ENCODE peak calls at places on chromosomes 2 and 18, in eight cellular contexts. One of them, this sample, is unnamed.

GRCh38 chr2:41736105-41736567 is 311.7 kb upstream of the PKDCC start:
- DNase-seq in NCI-H2081: no peak
- DNase-seq in glutamatergic neuron: no peak
- DNase-seq in GM10248: no peak
- DNase-seq in psoas muscle: no peak
- DNase-seq in stimulated activated CD4-positive, alpha-beta T cell treated with anti-CD3 and anti-CD28 coated beads, TNF-alpha, amount 100 ng/mL, for 4 hours: no peak
- DNase-seq in activated T-helper 1 cell treated with anti-CD3 and anti-CD28 coated beads, Interleukin-12 subunit alpha, Interleukin-12 subunit beta, Interleukin-2, Interleukin-4 antibody, amounts not matched to agents 30 ng/mL and 10 ng/mL and 1 ng/mL, durations not matched to agents 14 hours and 24 hours and 36 hours: no peak
- DNase-seq in GM23248: peak
- DNase-seq in this sample: no peak

GRCh38 chr2:150809083-150809482 is 321.6 kb upstream of the RND3 start:
- DNase-seq in stimulated activated CD4-positive, alpha-beta T cell treated with anti-CD3 and anti-CD28 coated beads, TNF-alpha, amount 100 ng/mL, for 4 hours: no peak
- DNase-seq in GM10248: no peak
- DNase-seq in NCI-H2081: no peak
- DNase-seq in GM23248: no peak
- DNase-seq in glutamatergic neuron: peak
- DNase-seq in activated T-helper 1 cell treated with anti-CD3 and anti-CD28 coated beads, Interleukin-12 subunit alpha, Interleukin-12 subunit beta, Interleukin-2, Interleukin-4 antibody, amounts not matched to agents 30 ng/mL and 10 ng/mL and 1 ng/mL, durations not matched to agents 14 hours and 24 hours and 36 hours: no peak
- DNase-seq in psoas muscle: no peak
- DNase-seq in this sample: no peak

GRCh38 chr18:47931707-47932103 is 1.2 kb upstream of the SMAD2 start:
- DNase-seq in NCI-H2081: no peak
- DNase-seq in glutamatergic neuron: no peak
- DNase-seq in GM23248: peak
- DNase-seq in psoas muscle: no peak
- DNase-seq in activated T-helper 1 cell treated with anti-CD3 and anti-CD28 coated beads, Interleukin-12 subunit alpha, Interleukin-12 subunit beta, Interleukin-2, Interleukin-4 antibody, amounts not matched to agents 30 ng/mL and 10 ng/mL and 1 ng/mL, durations not matched to agents 14 hours and 24 hours and 36 hours: no peak
- DNase-seq in GM10248: no peak
- DNase-seq in stimulated activated CD4-positive, alpha-beta T cell treated with anti-CD3 and anti-CD28 coated beads, TNF-alpha, amount 100 ng/mL, for 4 hours: peak
- DNase-seq in this sample: no peak

GRCh38 chr2:137161250-137161649 is 395.9 kb downstream of the THSD7B start:
- DNase-seq in psoas muscle: no peak
- DNase-seq in GM10248: no peak
- DNase-seq in activated T-helper 1 cell treated with anti-CD3 and anti-CD28 coated beads, Interleukin-12 subunit alpha, Interleukin-12 subunit beta, Interleukin-2, Interleukin-4 antibody, amounts not matched to agents 30 ng/mL and 10 ng/mL and 1 ng/mL, durations not matched to agents 14 hours and 24 hours and 36 hours: no peak
- DNase-seq in glutamatergic neuron: no peak
- DNase-seq in GM23248: peak
- DNase-seq in NCI-H2081: no peak
- DNase-seq in stimulated activated CD4-positive, alpha-beta T cell treated with anti-CD3 and anti-CD28 coated beads, TNF-alpha, amount 100 ng/mL, for 4 hours: no peak
- DNase-seq in this sample: no peak

GRCh38 chr2:27795868-27796277 is 24.4 kb downstream of the MRPL33 start:
- DNase-seq in GM23248: peak
- DNase-seq in psoas muscle: no peak
- DNase-seq in glutamatergic neuron: no peak
- DNase-seq in stimulated activated CD4-positive, alpha-beta T cell treated with anti-CD3 and anti-CD28 coated beads, TNF-alpha, amount 100 ng/mL, for 4 hours: no peak
- DNase-seq in GM10248: no peak
- DNase-seq in NCI-H2081: no peak
- DNase-seq in activated T-helper 1 cell treated with anti-CD3 and anti-CD28 coated beads, Interleukin-12 subunit alpha, Interleukin-12 subunit beta, Interleukin-2, Interleukin-4 antibody, amounts not matched to agents 30 ng/mL and 10 ng/mL and 1 ng/mL, durations not matched to agents 14 hours and 24 hours and 36 hours: no peak
- DNase-seq in this sample: no peak

GRCh38 chr2:15782009-15782751 is 158.2 kb upstream of the MYCN start:
- DNase-seq in psoas muscle: no peak
- DNase-seq in GM23248: peak
- DNase-seq in activated T-helper 1 cell treated with anti-CD3 and anti-CD28 coated beads, Interleukin-12 subunit alpha, Interleukin-12 subunit beta, Interleukin-2, Interleukin-4 antibody, amounts not matched to agents 30 ng/mL and 10 ng/mL and 1 ng/mL, durations not matched to agents 14 hours and 24 hours and 36 hours: no peak
- DNase-seq in glutamatergic neuron: no peak
- DNase-seq in NCI-H2081: no peak
- DNase-seq in stimulated activated CD4-positive, alpha-beta T cell treated with anti-CD3 and anti-CD28 coated beads, TNF-alpha, amount 100 ng/mL, for 4 hours: no peak
- DNase-seq in GM10248: no peak
- DNase-seq in this sample: no peak

GRCh38 chr2:197822333-197822732 is 17.9 kb downstream of the PLCL1 start:
- DNase-seq in stimulated activated CD4-positive, alpha-beta T cell treated with anti-CD3 and anti-CD28 coated beads, TNF-alpha, amount 100 ng/mL, for 4 hours: no peak
- DNase-seq in GM10248: no peak
- DNase-seq in GM23248: no peak
- DNase-seq in psoas muscle: no peak
- DNase-seq in activated T-helper 1 cell treated with anti-CD3 and anti-CD28 coated beads, Interleukin-12 subunit alpha, Interleukin-12 subunit beta, Interleukin-2, Interleukin-4 antibody, amounts not matched to agents 30 ng/mL and 10 ng/mL and 1 ng/mL, durations not matched to agents 14 hours and 24 hours and 36 hours: no peak
- DNase-seq in glutamatergic neuron: no peak
- DNase-seq in NCI-H2081: no peak
- DNase-seq in this sample: no peak

GRCh38 chr2:39008663-39009062 is 112.2 kb downstream of the SOS1 start:
- DNase-seq in stimulated activated CD4-positive, alpha-beta T cell treated with anti-CD3 and anti-CD28 coated beads, TNF-alpha, amount 100 ng/mL, for 4 hours: no peak
- DNase-seq in GM23248: peak
- DNase-seq in activated T-helper 1 cell treated with anti-CD3 and anti-CD28 coated beads, Interleukin-12 subunit alpha, Interleukin-12 subunit beta, Interleukin-2, Interleukin-4 antibody, amounts not matched to agents 30 ng/mL and 10 ng/mL and 1 ng/mL, durations not matched to agents 14 hours and 24 hours and 36 hours: no peak
- DNase-seq in GM10248: peak
- DNase-seq in psoas muscle: no peak
- DNase-seq in glutamatergic neuron: no peak
- DNase-seq in NCI-H2081: no peak
- DNase-seq in this sample: no peak

GRCh38 chr2:196277002-196277401 is 105.6 kb upstream of the STK17B start:
- DNase-seq in GM23248: peak
- DNase-seq in NCI-H2081: no peak
- DNase-seq in stimulated activated CD4-positive, alpha-beta T cell treated with anti-CD3 and anti-CD28 coated beads, TNF-alpha, amount 100 ng/mL, for 4 hours: no peak
- DNase-seq in activated T-helper 1 cell treated with anti-CD3 and anti-CD28 coated beads, Interleukin-12 subunit alpha, Interleukin-12 subunit beta, Interleukin-2, Interleukin-4 antibody, amounts not matched to agents 30 ng/mL and 10 ng/mL and 1 ng/mL, durations not matched to agents 14 hours and 24 hours and 36 hours: no peak
- DNase-seq in glutamatergic neuron: no peak
- DNase-seq in GM10248: peak
- DNase-seq in psoas muscle: no peak
- DNase-seq in this sample: no peak

GRCh38 chr2:200944467-200945394 is 18.7 kb downstream of the ORC2 start:
- DNase-seq in NCI-H2081: no peak
- DNase-seq in stimulated activated CD4-positive, alpha-beta T cell treated with anti-CD3 and anti-CD28 coated beads, TNF-alpha, amount 100 ng/mL, for 4 hours: no peak
- DNase-seq in GM10248: peak
- DNase-seq in activated T-helper 1 cell treated with anti-CD3 and anti-CD28 coated beads, Interleukin-12 subunit alpha, Interleukin-12 subunit beta, Interleukin-2, Interleukin-4 antibody, amounts not matched to agents 30 ng/mL and 10 ng/mL and 1 ng/mL, durations not matched to agents 14 hours and 24 hours and 36 hours: peak
- DNase-seq in GM23248: peak
- DNase-seq in psoas muscle: no peak
- DNase-seq in glutamatergic neuron: no peak
- DNase-seq in this sample: peak

GRCh38 chr18:45341454-45341853 is 273.8 kb upstream of the SLC14A2 start:
- DNase-seq in psoas muscle: no peak
- DNase-seq in GM10248: no peak
- DNase-seq in activated T-helper 1 cell treated with anti-CD3 and anti-CD28 coated beads, Interleukin-12 subunit alpha, Interleukin-12 subunit beta, Interleukin-2, Interleukin-4 antibody, amounts not matched to agents 30 ng/mL and 10 ng/mL and 1 ng/mL, durations not matched to agents 14 hours and 24 hours and 36 hours: no peak
- DNase-seq in GM23248: no peak
- DNase-seq in stimulated activated CD4-positive, alpha-beta T cell treated with anti-CD3 and anti-CD28 coated beads, TNF-alpha, amount 100 ng/mL, for 4 hours: no peak
- DNase-seq in glutamatergic neuron: no peak
- DNase-seq in NCI-H2081: no peak
- DNase-seq in this sample: no peak

GRCh38 chr2:191643425-191643824 is 34.5 kb upstream of the NABP1 start:
- DNase-seq in stimulated activated CD4-positive, alpha-beta T cell treated with anti-CD3 and anti-CD28 coated beads, TNF-alpha, amount 100 ng/mL, for 4 hours: no peak
- DNase-seq in NCI-H2081: no peak
- DNase-seq in psoas muscle: no peak
- DNase-seq in GM23248: no peak
- DNase-seq in glutamatergic neuron: no peak
- DNase-seq in activated T-helper 1 cell treated with anti-CD3 and anti-CD28 coated beads, Interleukin-12 subunit alpha, Interleukin-12 subunit beta, Interleukin-2, Interleukin-4 antibody, amounts not matched to agents 30 ng/mL and 10 ng/mL and 1 ng/mL, durations not matched to agents 14 hours and 24 hours and 36 hours: no peak
- DNase-seq in GM10248: no peak
- DNase-seq in this sample: no peak

GRCh38 chr2:203623104-203623503 is 83.3 kb upstream of the CD28 start:
- DNase-seq in NCI-H2081: no peak
- DNase-seq in stimulated activated CD4-positive, alpha-beta T cell treated with anti-CD3 and anti-CD28 coated beads, TNF-alpha, amount 100 ng/mL, for 4 hours: no peak
- DNase-seq in GM23248: peak
- DNase-seq in glutamatergic neuron: no peak
- DNase-seq in GM10248: no peak
- DNase-seq in activated T-helper 1 cell treated with anti-CD3 and anti-CD28 coated beads, Interleukin-12 subunit alpha, Interleukin-12 subunit beta, Interleukin-2, Interleukin-4 antibody, amounts not matched to agents 30 ng/mL and 10 ng/mL and 1 ng/mL, durations not matched to agents 14 hours and 24 hours and 36 hours: no peak
- DNase-seq in psoas muscle: no peak
- DNase-seq in this sample: no peak

GRCh38 chr2:98269274-98269673 is 77.0 kb upstream of the CNGA3 start:
- DNase-seq in GM10248: peak
- DNase-seq in GM23248: peak
- DNase-seq in NCI-H2081: peak
- DNase-seq in glutamatergic neuron: no peak
- DNase-seq in activated T-helper 1 cell treated with anti-CD3 and anti-CD28 coated beads, Interleukin-12 subunit alpha, Interleukin-12 subunit beta, Interleukin-2, Interleukin-4 antibody, amounts not matched to agents 30 ng/mL and 10 ng/mL and 1 ng/mL, durations not matched to agents 14 hours and 24 hours and 36 hours: no peak
- DNase-seq in stimulated activated CD4-positive, alpha-beta T cell treated with anti-CD3 and anti-CD28 coated beads, TNF-alpha, amount 100 ng/mL, for 4 hours: no peak
- DNase-seq in psoas muscle: no peak
- DNase-seq in this sample: no peak

GRCh38 chr2:9525266-9525665 is 30.4 kb downstream of the ADAM17 start:
- DNase-seq in stimulated activated CD4-positive, alpha-beta T cell treated with anti-CD3 and anti-CD28 coated beads, TNF-alpha, amount 100 ng/mL, for 4 hours: no peak
- DNase-seq in psoas muscle: no peak
- DNase-seq in GM23248: no peak
- DNase-seq in NCI-H2081: no peak
- DNase-seq in activated T-helper 1 cell treated with anti-CD3 and anti-CD28 coated beads, Interleukin-12 subunit alpha, Interleukin-12 subunit beta, Interleukin-2, Interleukin-4 antibody, amounts not matched to agents 30 ng/mL and 10 ng/mL and 1 ng/mL, durations not matched to agents 14 hours and 24 hours and 36 hours: no peak
- DNase-seq in GM10248: no peak
- DNase-seq in glutamatergic neuron: no peak
- DNase-seq in this sample: no peak

GRCh38 chr2:220795705-220796104 is 776.4 kb downstream of the EPHA4 start:
- DNase-seq in NCI-H2081: no peak
- DNase-seq in psoas muscle: no peak
- DNase-seq in GM23248: peak
- DNase-seq in stimulated activated CD4-positive, alpha-beta T cell treated with anti-CD3 and anti-CD28 coated beads, TNF-alpha, amount 100 ng/mL, for 4 hours: no peak
- DNase-seq in activated T-helper 1 cell treated with anti-CD3 and anti-CD28 coated beads, Interleukin-12 subunit alpha, Interleukin-12 subunit beta, Interleukin-2, Interleukin-4 antibody, amounts not matched to agents 30 ng/mL and 10 ng/mL and 1 ng/mL, durations not matched to agents 14 hours and 24 hours and 36 hours: no peak
- DNase-seq in glutamatergic neuron: no peak
- DNase-seq in GM10248: no peak
- DNase-seq in this sample: no peak

GRCh38 chr2:221896505-221897151 is 324.5 kb upstream of the EPHA4 start:
- DNase-seq in GM10248: no peak
- DNase-seq in stimulated activated CD4-positive, alpha-beta T cell treated with anti-CD3 and anti-CD28 coated beads, TNF-alpha, amount 100 ng/mL, for 4 hours: no peak
- DNase-seq in psoas muscle: peak
- DNase-seq in glutamatergic neuron: no peak
- DNase-seq in NCI-H2081: no peak
- DNase-seq in GM23248: peak
- DNase-seq in activated T-helper 1 cell treated with anti-CD3 and anti-CD28 coated beads, Interleukin-12 subunit alpha, Interleukin-12 subunit beta, Interleukin-2, Interleukin-4 antibody, amounts not matched to agents 30 ng/mL and 10 ng/mL and 1 ng/mL, durations not matched to agents 14 hours and 24 hours and 36 hours: no peak
- DNase-seq in this sample: no peak

GRCh38 chr2:19100570-19100969 is 257.9 kb downstream of the OSR1 start:
- DNase-seq in NCI-H2081: no peak
- DNase-seq in glutamatergic neuron: no peak
- DNase-seq in GM10248: no peak
- DNase-seq in stimulated activated CD4-positive, alpha-beta T cell treated with anti-CD3 and anti-CD28 coated beads, TNF-alpha, amount 100 ng/mL, for 4 hours: no peak
- DNase-seq in psoas muscle: no peak
- DNase-seq in GM23248: no peak
- DNase-seq in activated T-helper 1 cell treated with anti-CD3 and anti-CD28 coated beads, Interleukin-12 subunit alpha, Interleukin-12 subunit beta, Interleukin-2, Interleukin-4 antibody, amounts not matched to agents 30 ng/mL and 10 ng/mL and 1 ng/mL, durations not matched to agents 14 hours and 24 hours and 36 hours: no peak
- DNase-seq in this sample: no peak

GRCh38 chr18:26978812-26979341 is 113.4 kb upstream of the AQP4 start:
- DNase-seq in GM10248: peak
- DNase-seq in stimulated activated CD4-positive, alpha-beta T cell treated with anti-CD3 and anti-CD28 coated beads, TNF-alpha, amount 100 ng/mL, for 4 hours: no peak
- DNase-seq in GM23248: no peak
- DNase-seq in glutamatergic neuron: no peak
- DNase-seq in activated T-helper 1 cell treated with anti-CD3 and anti-CD28 coated beads, Interleukin-12 subunit alpha, Interleukin-12 subunit beta, Interleukin-2, Interleukin-4 antibody, amounts not matched to agents 30 ng/mL and 10 ng/mL and 1 ng/mL, durations not matched to agents 14 hours and 24 hours and 36 hours: no peak
- DNase-seq in NCI-H2081: no peak
- DNase-seq in psoas muscle: no peak
- DNase-seq in this sample: no peak

GRCh38 chr2:236882931-236883330 is 202.8 kb upstream of the COPS8 start:
- DNase-seq in stimulated activated CD4-positive, alpha-beta T cell treated with anti-CD3 and anti-CD28 coated beads, TNF-alpha, amount 100 ng/mL, for 4 hours: no peak
- DNase-seq in psoas muscle: no peak
- DNase-seq in NCI-H2081: no peak
- DNase-seq in GM23248: peak
- DNase-seq in GM10248: no peak
- DNase-seq in glutamatergic neuron: no peak
- DNase-seq in activated T-helper 1 cell treated with anti-CD3 and anti-CD28 coated beads, Interleukin-12 subunit alpha, Interleukin-12 subunit beta, Interleukin-2, Interleukin-4 antibody, amounts not matched to agents 30 ng/mL and 10 ng/mL and 1 ng/mL, durations not matched to agents 14 hours and 24 hours and 36 hours: no peak
- DNase-seq in this sample: no peak

GRCh38 chr2:26292646-26293045 is 47.9 kb downstream of the HADHB start:
- DNase-seq in stimulated activated CD4-positive, alpha-beta T cell treated with anti-CD3 and anti-CD28 coated beads, TNF-alpha, amount 100 ng/mL, for 4 hours: no peak
- DNase-seq in GM23248: peak
- DNase-seq in glutamatergic neuron: no peak
- DNase-seq in GM10248: no peak
- DNase-seq in activated T-helper 1 cell treated with anti-CD3 and anti-CD28 coated beads, Interleukin-12 subunit alpha, Interleukin-12 subunit beta, Interleukin-2, Interleukin-4 antibody, amounts not matched to agents 30 ng/mL and 10 ng/mL and 1 ng/mL, durations not matched to agents 14 hours and 24 hours and 36 hours: no peak
- DNase-seq in NCI-H2081: no peak
- DNase-seq in psoas muscle: no peak
- DNase-seq in this sample: no peak

GRCh38 chr2:232363784-232364615 is 14.6 kb upstream of the ALPP start:
- DNase-seq in stimulated activated CD4-positive, alpha-beta T cell treated with anti-CD3 and anti-CD28 coated beads, TNF-alpha, amount 100 ng/mL, for 4 hours: no peak
- DNase-seq in NCI-H2081: no peak
- DNase-seq in glutamatergic neuron: no peak
- DNase-seq in GM23248: no peak
- DNase-seq in GM10248: peak
- DNase-seq in activated T-helper 1 cell treated with anti-CD3 and anti-CD28 coated beads, Interleukin-12 subunit alpha, Interleukin-12 subunit beta, Interleukin-2, Interleukin-4 antibody, amounts not matched to agents 30 ng/mL and 10 ng/mL and 1 ng/mL, durations not matched to agents 14 hours and 24 hours and 36 hours: peak
- DNase-seq in psoas muscle: no peak
- DNase-seq in this sample: no peak

GRCh38 chr18:21739604-21740473 is 753 bp upstream of the MIB1 start:
- DNase-seq in GM23248: no peak
- DNase-seq in activated T-helper 1 cell treated with anti-CD3 and anti-CD28 coated beads, Interleukin-12 subunit alpha, Interleukin-12 subunit beta, Interleukin-2, Interleukin-4 antibody, amounts not matched to agents 30 ng/mL and 10 ng/mL and 1 ng/mL, durations not matched to agents 14 hours and 24 hours and 36 hours: no peak
- DNase-seq in glutamatergic neuron: no peak
- DNase-seq in stimulated activated CD4-positive, alpha-beta T cell treated with anti-CD3 and anti-CD28 coated beads, TNF-alpha, amount 100 ng/mL, for 4 hours: no peak
- DNase-seq in GM10248: no peak
- DNase-seq in NCI-H2081: no peak
- DNase-seq in psoas muscle: no peak
- DNase-seq in this sample: no peak

GRCh38 chr2:219309278-219309677 is at the start of gene PTPRN:
- DNase-seq in NCI-H2081: peak
- DNase-seq in stimulated activated CD4-positive, alpha-beta T cell treated with anti-CD3 and anti-CD28 coated beads, TNF-alpha, amount 100 ng/mL, for 4 hours: no peak
- DNase-seq in GM23248: peak
- DNase-seq in psoas muscle: no peak
- DNase-seq in activated T-helper 1 cell treated with anti-CD3 and anti-CD28 coated beads, Interleukin-12 subunit alpha, Interleukin-12 subunit beta, Interleukin-2, Interleukin-4 antibody, amounts not matched to agents 30 ng/mL and 10 ng/mL and 1 ng/mL, durations not matched to agents 14 hours and 24 hours and 36 hours: no peak
- DNase-seq in glutamatergic neuron: peak
- DNase-seq in GM10248: no peak
- DNase-seq in this sample: no peak

GRCh38 chr18:58285731-58286130 is 241.7 kb downstream of the NEDD4L start:
- DNase-seq in stimulated activated CD4-positive, alpha-beta T cell treated with anti-CD3 and anti-CD28 coated beads, TNF-alpha, amount 100 ng/mL, for 4 hours: no peak
- DNase-seq in GM23248: no peak
- DNase-seq in activated T-helper 1 cell treated with anti-CD3 and anti-CD28 coated beads, Interleukin-12 subunit alpha, Interleukin-12 subunit beta, Interleukin-2, Interleukin-4 antibody, amounts not matched to agents 30 ng/mL and 10 ng/mL and 1 ng/mL, durations not matched to agents 14 hours and 24 hours and 36 hours: no peak
- DNase-seq in GM10248: no peak
- DNase-seq in NCI-H2081: no peak
- DNase-seq in psoas muscle: no peak
- DNase-seq in glutamatergic neuron: no peak
- DNase-seq in this sample: no peak

GRCh38 chr2:113236367-113237159 is 42.2 kb downstream of the PAX8 start:
- DNase-seq in glutamatergic neuron: no peak
- DNase-seq in activated T-helper 1 cell treated with anti-CD3 and anti-CD28 coated beads, Interleukin-12 subunit alpha, Interleukin-12 subunit beta, Interleukin-2, Interleukin-4 antibody, amounts not matched to agents 30 ng/mL and 10 ng/mL and 1 ng/mL, durations not matched to agents 14 hours and 24 hours and 36 hours: no peak
- DNase-seq in NCI-H2081: no peak
- DNase-seq in psoas muscle: no peak
- DNase-seq in GM10248: no peak
- DNase-seq in GM23248: peak
- DNase-seq in stimulated activated CD4-positive, alpha-beta T cell treated with anti-CD3 and anti-CD28 coated beads, TNF-alpha, amount 100 ng/mL, for 4 hours: no peak
- DNase-seq in this sample: no peak